ENCODE peak calls at places on chromosomes 1 and 21, in nine cellular contexts. H, N, I, G, L, M, V, U and B are unnamed samples.

GRCh38 chr1:185672719-185673360 is 61.4 kb upstream of the HMCN1 start:
- DNase-seq in U (no peak), V (no peak), G (no peak), N (no peak), I (no peak), M (peak; percentile 31), H (no peak), L (no peak), B (no peak)

GRCh38 chr1:53512807-53513755 is 53.9 kb downstream of the DMRTB1 start:
- DNase-seq in V (no peak), N (no peak), M (no peak), U (no peak), I (no peak), L (no peak), H (no peak), G (no peak), B (no peak)

GRCh38 chr1:27955076-27955475 is 4.7 kb upstream of the XKR8 start:
- DNase-seq in I (no peak), L (no peak), H (no peak), N (no peak), U (no peak), M (no peak), V (no peak), G (no peak), B (no peak)

GRCh38 chr1:91278754-91279153 is 125.9 kb downstream of the HFM1 start:
- DNase-seq in H (no peak), N (peak; percentile 8), U (peak; percentile 18), M (no peak), V (no peak), I (no peak), G (peak; percentile 15), L (peak; percentile 18), B (no peak)

GRCh38 chr1:59979551-59980070 is 53.0 kb upstream of the CYP2J2 start:
- DNase-seq in L (no peak), U (no peak), N (no peak), I (no peak), V (no peak), G (no peak), H (no peak), M (no peak), B (no peak)

GRCh38 chr1:226632922-226633351 is 84.4 kb downstream of the STUM start:
- DNase-seq in N (no peak), I (no peak), H (no peak), V (no peak), U (no peak), L (no peak), M (no peak), G (no peak), B (no peak)

GRCh38 chr1:157969693-157970485 is 23.6 kb upstream of the KIRREL1 start:
- DNase-seq in U (peak; percentile 72), N (peak; percentile 84), L (peak; percentile 68), M (no peak), G (no peak), I (no peak), V (peak; percentile 55), H (peak; percentile 63), B (peak; percentile 79)

GRCh38 chr1:234972411-234973191 is 156.0 kb downstream of the TOMM20 start:
- DNase-seq in U (no peak), G (no peak), L (no peak), H (no peak), M (no peak), N (no peak), I (peak; percentile 58), V (no peak), B (no peak)

GRCh38 chr1:43853161-43853921 is 80.3 kb upstream of the ARTN start:
- DNase-seq in U (no peak), L (no peak), H (no peak), M (peak; percentile 67), G (peak; percentile 62), V (no peak), I (no peak), N (peak; percentile 68), B (peak; percentile 70)

GRCh38 chr21:44294391-44295162 is 5.3 kb upstream of the PFKL start:
- DNase-seq in G (no peak), L (no peak), M (peak; percentile 34), U (no peak), I (peak; percentile 86), H (no peak), V (no peak), N (peak; percentile 8), B (no peak)

GRCh38 chr1:10755977-10756521 is 40.4 kb downstream of the CASZ1 start:
- DNase-seq in M (peak; percentile 81), U (peak; percentile 22), N (no peak), G (no peak), V (peak; percentile 80), L (peak; percentile 68), I (no peak), H (no peak), B (peak; percentile 54)

GRCh38 chr21:44556879-44557278 is 1.7 kb downstream of the KRTAP10-3 start:
- DNase-seq in L (no peak), U (no peak), G (peak; percentile 69), I (no peak), N (no peak), V (no peak), H (no peak), M (no peak), B (no peak)

GRCh38 chr21:28487455-28488070 is 505.1 kb downstream of the LTN1 start:
- DNase-seq in G (no peak), U (no peak), M (no peak), N (peak; percentile 29), L (no peak), H (no peak), V (no peak), I (no peak), B (no peak)

GRCh38 chr1:117846674-117847425 is 82.6 kb downstream of the GDAP2 start:
- DNase-seq in H (no peak), N (no peak), G (no peak), I (no peak), U (peak; percentile 11), V (no peak), M (no peak), L (peak; percentile 14), B (no peak)

GRCh38 chr1:154714638-154715037 is 106.7 kb upstream of the ADAR start:
- DNase-seq in I (no peak), L (no peak), N (peak; percentile 35), G (no peak), M (peak; percentile 33), H (no peak), U (peak; percentile 73), V (no peak), B (peak; percentile 72)

GRCh38 chr1:113511269-113511668 is 121.0 kb downstream of the MAGI3 start:
- DNase-seq in G (no peak), I (no peak), V (no peak), L (no peak), N (no peak), U (no peak), H (no peak), M (no peak), B (no peak)

GRCh38 chr1:116493036-116493435 is 77.8 kb downstream of the CD58 start:
- DNase-seq in M (no peak), N (no peak), V (no peak), G (no peak), H (no peak), U (no peak), L (no peak), I (no peak), B (no peak)

GRCh38 chr1:156936191-156936590 is 15.8 kb downstream of the LRRC71 start:
- DNase-seq in H (no peak), I (no peak), U (no peak), M (no peak), G (no peak), N (no peak), V (no peak), L (no peak), B (no peak)

GRCh38 chr1:212133319-212133718 is 97.8 kb downstream of the DTL start:
- DNase-seq in I (no peak), M (no peak), L (no peak), N (no peak), U (no peak), H (no peak), G (no peak), V (no peak), B (no peak)
- TF ChIP-seq CTCF in I (no peak), M (no peak), L (no peak), N (no peak), U (no peak), H (no peak), G (no peak), V (no peak), B (no peak)

DNA sequence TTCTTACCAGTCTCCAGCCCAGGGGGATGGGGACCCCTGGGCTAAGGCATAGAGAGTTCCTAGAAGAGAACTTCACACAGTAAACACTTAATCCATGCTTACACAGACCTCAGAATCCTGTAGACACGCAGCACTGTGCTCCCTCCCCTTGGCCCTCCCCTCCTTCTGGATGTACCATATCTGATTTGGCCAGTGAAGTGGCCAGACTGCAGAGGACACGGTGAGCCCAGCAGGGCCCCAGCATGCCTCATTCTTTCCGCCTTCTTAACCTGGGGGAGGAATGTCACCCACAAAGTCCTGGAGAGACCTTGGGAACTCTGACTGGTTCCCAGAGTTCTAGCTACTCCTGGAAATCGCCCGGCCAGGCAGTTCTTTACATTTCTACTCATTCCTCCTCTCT is 74.3 kb upstream of the KCND3 start:
- DNase-seq in N (no peak), L (no peak), V (no peak), H (no peak), M (no peak), G (no peak), I (no peak), U (no peak), B (no peak)
- TF ChIP-seq CTCF in N (no peak), L (no peak), V (no peak), H (no peak), M (no peak), G (no peak), I (no peak), U (no peak), B (no peak)

GRCh38 chr1:40199126-40199525 is 37.9 kb downstream of the RLF start:
- DNase-seq in N (no peak), M (no peak), I (no peak), H (no peak), V (no peak), U (no peak), L (no peak), G (no peak), B (no peak)

GRCh38 chr1:40197656-40198055 is 36.5 kb downstream of the RLF start:
- DNase-seq in V (no peak), U (no peak), N (no peak), H (no peak), I (no peak), G (no peak), L (no peak), M (no peak), B (no peak)
- TF ChIP-seq CTCF in V (no peak), U (peak; percentile 8), N (peak; percentile 48), H (peak; percentile 34), I (no peak), G (peak; percentile 22), L (no peak), M (no peak), B (no peak)

DNA sequence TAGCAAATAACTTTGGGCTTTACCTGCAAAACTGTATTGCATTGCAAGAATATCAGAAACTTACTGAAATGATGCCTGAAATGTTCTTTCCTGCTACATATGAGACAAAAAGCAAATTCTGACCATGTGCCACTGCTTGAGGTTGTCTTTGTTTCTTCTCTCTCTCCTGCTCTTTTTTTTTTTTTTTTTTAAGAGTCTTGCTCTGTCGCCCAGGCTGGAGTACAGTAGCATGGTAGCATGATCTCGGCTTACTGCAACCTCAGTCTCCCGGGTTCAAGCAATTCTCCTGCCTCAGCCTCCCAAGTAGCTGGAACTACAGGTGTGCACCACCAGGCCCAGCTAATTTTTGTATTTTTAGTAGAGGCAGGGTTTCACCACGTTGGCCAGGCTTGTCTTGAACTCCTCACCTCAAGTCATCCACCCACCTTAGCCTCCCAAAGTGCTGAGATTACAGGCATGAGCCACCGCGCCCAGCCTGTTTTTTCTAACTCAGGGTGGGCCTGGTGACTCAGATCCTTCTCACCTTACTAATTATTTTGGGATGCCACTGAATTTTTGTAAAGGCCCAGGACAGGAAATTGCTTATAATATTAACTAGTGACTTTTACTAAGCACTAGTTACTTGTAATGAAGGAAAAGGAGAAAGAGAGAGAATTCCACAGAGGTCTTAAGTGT is 35.9 kb downstream of the DNASE2B start:
- DNase-seq in G (no peak), M (no peak), H (no peak), U (no peak), V (no peak), I (no peak), N (no peak), L (no peak), B (peak; percentile 39)
- TF ChIP-seq CTCF in G (no peak), M (no peak), H (peak; percentile 31), U (no peak), V (no peak), I (no peak), N (peak; percentile 2), L (no peak), B (peak; percentile 22)